ENCODE peak calls at places on chromosomes 13 and 19, in four cellular contexts. Q, P, K and N are unnamed samples.

GRCh38 chr19:29741776-29742175 is 26.7 kb upstream of the C19orf12 start:
- DNase-seq in Q (no peak), P (no peak), K (no peak), N (no peak)

GRCh38 chr13:41700790-41701310 is 243.5 kb downstream of the RGCC start:
- DNase-seq in Q (no peak), P (peak; percentile 28), K (no peak), N (no peak)

GRCh38 chr13:34216251-34216650 is 398.3 kb downstream of the RFC3 start:
- DNase-seq in Q (no peak), P (no peak), K (no peak), N (no peak)

GRCh38 chr19:57803594-57804325 is 11.0 kb downstream of the ZNF552 start:
- DNase-seq in Q (peak; percentile 89), P (no peak), K (peak; percentile 43), N (peak; percentile 52)

GRCh38 chr13:99980201-99981114 is 1.1 kb upstream of the ZIC2 start:
- DNase-seq in Q (peak; percentile 96), P (peak; percentile 86), K (peak; percentile 69), N (peak; percentile 44)

GRCh38 chr13:48580185-48580803 is 47.4 kb upstream of the RCBTB2 start:
- DNase-seq in Q (peak; percentile 91), P (peak; percentile 71), K (peak; percentile 85), N (peak; percentile 75)

GRCh38 chr19:9875796-9876195 is 40.7 kb downstream of the PIN1 start:
- DNase-seq in Q (no peak), P (no peak), K (no peak), N (no peak)

GRCh38 chr19:38263696-38264485 is 482 bp upstream of the SPINT2 start:
- DNase-seq in Q (peak; percentile 98), P (no peak), K (peak; percentile 98), N (peak; percentile 97)

GRCh38 chr13:74662895-74663294 is 528.7 kb upstream of the KLF12 start:
- DNase-seq in Q (no peak), P (peak; percentile 60), K (no peak), N (no peak)

GRCh38 chr19:38718747-38719543 is 25.3 kb downstream of the CAPN12 start:
- DNase-seq in Q (peak; percentile 86), P (peak; percentile 44), K (peak; percentile 71), N (no peak)

GRCh38 chr13:79346300-79346914 is 59.6 kb downstream of the RBM26 start:
- DNase-seq in Q (no peak), P (no peak), K (no peak), N (no peak)

GRCh38 chr19:48329167-48329891 is 4.0 kb downstream of the EMP3 start:
- DNase-seq in Q (peak; percentile 74), P (no peak), K (no peak), N (peak; percentile 52)

GRCh38 chr13:114076329-114076761 is 56.1 kb downstream of the RASA3 start:
- DNase-seq in Q (no peak), P (no peak), K (no peak), N (no peak)

GRCh38 chr19:2783781-2784145 is 690 bp upstream of the SGTA start:
- DNase-seq in Q (no peak), P (no peak), K (no peak), N (no peak)
- H3K4me3 ChIP-seq in Q (peak overlapping the region; percentile 61), P (no peak overlapping the region), K (peak overlapping the region; percentile 87), N (no peak overlapping the region)

DNA sequence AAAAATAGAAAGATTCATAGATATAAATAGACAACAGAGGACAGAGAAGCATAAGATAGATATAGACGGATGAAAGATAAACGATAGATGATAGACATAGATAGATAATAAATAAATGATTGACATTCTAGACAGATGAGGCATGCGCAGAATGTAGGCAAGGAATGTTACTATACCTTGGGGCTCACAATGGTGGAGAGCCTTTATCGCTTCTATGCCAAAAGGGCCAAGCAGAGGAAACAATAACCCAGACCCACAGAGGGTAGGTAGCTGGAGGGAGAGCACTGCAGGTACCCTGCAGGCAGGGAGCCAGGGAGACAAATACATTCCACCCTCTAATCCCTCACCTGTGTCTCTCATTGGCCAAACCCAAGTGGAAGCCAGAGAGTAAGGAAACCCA is 44.4 kb downstream of the NOTCH3 start:
- DNase-seq in Q (no peak), P (no peak), K (no peak), N (no peak)
- H3K4me1 ChIP-seq in Q (no peaks in the 10 kb centered on the region), P (no peaks in the 10 kb centered on the region), K (no peaks in the 10 kb centered on the region), N (no peaks in the 10 kb centered on the region)

GRCh38 chr19:4064073-4064550 is 2.6 kb downstream of the ZBTB7A start:
- DNase-seq in Q (peak; percentile 68), P (no peak), K (no peak), N (no peak)

GRCh38 chr19:4062576-4063368 is 3.9 kb downstream of the ZBTB7A start:
- DNase-seq in Q (no peak), P (no peak), K (no peak), N (peak; percentile 47)

GRCh38 chr19:4061683-4062575 is 4.8 kb downstream of the ZBTB7A start:
- DNase-seq in Q (no peak), P (no peak), K (peak; percentile 86), N (peak; percentile 89)

GRCh38 chr19:4064551-4065260 is 2.0 kb downstream of the ZBTB7A start:
- DNase-seq in Q (peak; percentile 73), P (peak; percentile 59), K (peak; percentile 56), N (peak; percentile 57)

GRCh38 chr19:4063369-4064072 is 3.2 kb downstream of the ZBTB7A start:
- DNase-seq in Q (peak; percentile 78), P (no peak), K (no peak), N (peak; percentile 61)
- H3K4me3 ChIP-seq in Q (peak overlapping the region; percentile 82), P (peak overlapping the region; percentile 76), K (peak overlapping the region; percentile 94), N (peak overlapping the region; percentile 100)

DNA sequence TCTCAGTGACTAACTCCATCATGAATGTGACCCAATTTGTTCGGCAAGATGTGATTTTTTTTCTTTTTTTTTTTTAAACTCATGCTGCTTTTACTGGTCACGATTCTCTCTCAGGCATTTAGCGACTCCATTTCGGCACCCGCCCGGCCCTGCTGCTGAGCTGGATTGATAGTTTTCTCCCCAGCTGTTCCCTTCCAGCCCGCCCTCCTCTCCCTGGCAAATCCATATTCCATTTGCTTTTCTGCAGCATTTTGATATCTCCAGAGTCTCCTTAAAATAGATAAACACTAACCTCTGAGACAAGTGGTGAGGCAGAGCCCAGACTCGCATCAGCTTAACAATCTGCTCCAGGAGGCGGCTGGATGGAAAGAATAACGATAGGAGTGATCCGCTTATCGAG is 55.5 kb upstream of the KATNAL1 start:
- DNase-seq in Q (no peak), P (no peak), K (no peak), N (no peak)
- H3K4me1 ChIP-seq in Q (no peaks in the 10 kb centered on the region), P (peaks cover 9% of the 10 kb centered on the region), K (no peaks in the 10 kb centered on the region), N (no peaks in the 10 kb centered on the region)

GRCh38 chr19:18897108-18898029 is 1.4 kb upstream of the CERS1 start:
- DNase-seq in Q (no peak), P (no peak), K (no peak), N (no peak)

GRCh38 chr19:18896421-18896841 is 473 bp upstream of the CERS1 start:
- DNase-seq in Q (peak; percentile 67), P (no peak), K (no peak), N (no peak)

GRCh38 chr19:18894254-18895037 is 1.5 kb downstream of the CERS1 start:
- DNase-seq in Q (no peak), P (peak; percentile 90), K (no peak), N (no peak)

GRCh38 chr19:18895038-18895827 is 725 bp downstream of the CERS1 start:
- DNase-seq in Q (peak; percentile 93), P (peak; percentile 76), K (no peak), N (no peak)

DNA sequence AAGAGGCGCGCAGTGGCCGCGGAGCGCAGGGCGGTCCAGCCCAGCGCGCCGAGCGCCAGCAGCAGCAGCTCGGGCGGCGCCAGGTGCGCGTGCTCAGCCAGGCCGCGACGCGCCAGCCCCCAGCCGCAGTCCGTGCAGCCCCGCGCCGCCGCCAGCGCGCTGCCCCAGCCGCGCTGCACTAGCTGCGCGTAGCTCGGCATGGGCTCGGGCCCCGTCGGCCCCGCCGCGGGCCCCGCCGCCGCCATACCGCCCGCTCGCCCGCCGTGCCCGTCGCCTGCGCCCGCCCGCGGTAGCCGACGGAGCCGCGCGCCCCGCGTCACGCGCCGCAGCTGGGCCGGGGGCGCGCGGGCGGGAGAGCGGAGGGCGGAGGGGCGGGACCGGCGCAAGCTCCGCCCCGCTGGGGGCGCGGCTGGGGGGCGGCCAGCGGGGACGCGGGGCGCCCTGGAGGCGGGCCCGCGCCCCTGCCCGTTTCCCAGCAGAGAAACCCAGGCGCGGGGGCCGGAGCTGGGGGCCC is at the start of gene CERS1:
- DNase-seq in Q (peak; percentile 78), P (peak; percentile 53), K (no peak), N (no peak)
- H3K4me3 ChIP-seq in Q (peak within 1 kb of the TSS; percentile 78), P (peak within 1 kb of the TSS; percentile 61), K (peak within 1 kb of the TSS; percentile 45), N (peak within 1 kb of the TSS; percentile 40)